ENCODE peak calls at places on chromosomes 3 and 15, in nine cellular contexts. T is esophagus muscularis mucosa; V is PC-3; P is kidney; O is mucosa of descending colon; E is tibial artery; W is CD8-positive, alpha-beta memory T cell; U is ascending aorta; N is Panc1. G is an unnamed sample.

GRCh38 chr15:73127302-73127936 is 75.2 kb downstream of the NEO1 start:
- DNase-seq in P (no peak), W (peak; percentile 0), U (no peak), T (no peak), V (peak; percentile 56), N (peak; percentile 32), O (no peak), E (no peak), G (no peak)

GRCh38 chr15:45867281-45867680 is 232.5 kb downstream of the SQOR start:
- DNase-seq in U (no peak), P (no peak), N (no peak), V (no peak), E (no peak), O (no peak), W (no peak), T (no peak), G (no peak)

GRCh38 chr3:184441202-184441900 is 61.5 kb downstream of the CHRD start:
- DNase-seq in U (no peak), E (no peak), P (no peak), O (no peak), N (no peak), V (no peak), W (no peak), T (peak; percentile 78), G (no peak)

GRCh38 chr3:126931806-126932187 is 51.1 kb upstream of the PLXNA1 start:
- DNase-seq in V (no peak), O (no peak), P (no peak), N (no peak), U (peak; percentile 43), E (peak; percentile 7), W (no peak), T (no peak), G (no peak)

GRCh38 chr15:52481915-52482314 is 46.8 kb downstream of the MYO5A start:
- DNase-seq in W (peak; percentile 87), O (no peak), U (no peak), E (no peak), P (no peak), V (peak; percentile 69), N (no peak), T (no peak), G (no peak)

GRCh38 chr3:60131607-60132006 is 1081.8 kb upstream of the CFAP20DC start:
- DNase-seq in E (no peak), N (no peak), U (no peak), V (no peak), W (no peak), O (no peak), P (no peak), T (no peak), G (no peak)

GRCh38 chr3:196632033-196632751 is 7.3 kb upstream of the NRROS start:
- DNase-seq in W (peak; percentile 93), E (peak; percentile 82), N (no peak), O (peak; percentile 90), U (peak; percentile 88), V (peak; percentile 79), P (peak; percentile 95), T (no peak), G (peak; percentile 70)

GRCh38 chr3:73804204-73804603 is 179.5 kb upstream of the PDZRN3 start:
- DNase-seq in W (no peak), N (no peak), U (no peak), P (no peak), V (no peak), E (no peak), T (peak; percentile 21), O (no peak), G (no peak)

GRCh38 chr3:56025316-56025715 is 443.0 kb downstream of the ERC2 start:
- DNase-seq in P (no peak), V (no peak), U (no peak), E (no peak), T (no peak), W (no peak), N (no peak), O (no peak), G (no peak)

GRCh38 chr15:70057931-70058641 is 39.6 kb downstream of the TLE3 start:
- DNase-seq in N (no peak), W (no peak), O (peak; percentile 15), U (no peak), E (peak; percentile 4), V (no peak), P (peak; percentile 48), T (no peak), G (no peak)

GRCh38 chr3:62632510-62633294 is 242.5 kb downstream of the CADPS start:
- DNase-seq in E (no peak), P (no peak), W (no peak), U (no peak), N (no peak), O (no peak), V (no peak), T (no peak), G (no peak)

GRCh38 chr15:74723187-74723586 is 2.1 kb downstream of the CYP1A1 start:
- DNase-seq in P (no peak), O (no peak), N (no peak), E (no peak), V (no peak), T (no peak), W (no peak), U (no peak), G (no peak)

GRCh38 chr3:47083786-47084185 is 80.1 kb downstream of the SETD2 start:
- DNase-seq in U (no peak), V (no peak), P (no peak), W (no peak), O (no peak), T (no peak), E (no peak), N (no peak), G (no peak)

GRCh38 chr3:143771258-143771657 is 77.0 kb downstream of the SLC9A9 start:
- DNase-seq in T (no peak), U (no peak), N (no peak), E (no peak), W (no peak), P (no peak), O (no peak), V (no peak), G (no peak)

GRCh38 chr15:88035381-88035780 is 221.2 kb downstream of the NTRK3 start:
- DNase-seq in U (no peak), T (no peak), P (no peak), V (no peak), E (no peak), N (no peak), O (no peak), W (no peak), G (no peak)

GRCh38 chr3:79085166-79085565 is 682.6 kb downstream of the ROBO1 start:
- DNase-seq in P (no peak), E (no peak), V (no peak), W (no peak), U (no peak), T (no peak), N (no peak), O (no peak), G (no peak)

GRCh38 chr3:159123877-159124276 is 322.0 kb downstream of the MFSD1 start:
- DNase-seq in P (no peak), V (no peak), E (no peak), U (no peak), W (no peak), N (no peak), O (no peak), T (no peak), G (no peak)

GRCh38 chr3:51706021-51706485 is 815 bp upstream of the GRM2 start:
- DNase-seq in E (no peak), O (peak; percentile 9), W (no peak), U (no peak), V (no peak), P (peak; percentile 26), T (no peak), N (no peak), G (no peak)

GRCh38 chr3:110808630-110809029 is 263.0 kb upstream of the NECTIN3 start:
- DNase-seq in N (no peak), T (no peak), O (no peak), U (no peak), V (peak; percentile 69), E (no peak), W (no peak), P (no peak), G (no peak)

GRCh38 chr15:78977091-78977571 is 32.3 kb upstream of the CTSH start:
- DNase-seq in W (no peak), O (no peak), U (no peak), V (no peak), P (no peak), T (no peak), N (no peak), E (no peak), G (no peak)

DNA sequence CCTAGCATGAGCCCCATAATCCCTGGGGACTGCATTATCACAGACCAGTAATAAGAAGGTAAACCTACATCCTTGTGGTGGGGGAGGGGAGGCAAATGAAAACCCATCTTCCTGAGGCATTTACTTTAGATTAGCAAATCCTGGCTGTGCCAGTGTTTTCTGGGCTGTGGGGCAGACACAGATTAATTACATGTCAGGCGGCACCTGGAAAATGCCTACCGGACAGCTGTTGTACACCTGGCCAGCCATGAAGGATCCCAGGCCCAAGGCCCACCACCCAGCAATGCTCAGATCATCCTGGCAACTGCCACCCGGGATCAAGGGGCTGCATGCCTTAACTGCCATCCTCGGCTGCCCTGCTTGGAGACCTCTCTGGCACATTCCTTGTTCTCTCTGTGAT is 59.1 kb upstream of the RASA2 start:
- DNase-seq in U (no peak), N (no peak), T (no peak), E (no peak), V (no peak), O (no peak), W (no peak), P (no peak), G (no peak)
- H3K4me1 ChIP-seq in U (peaks cover 64% of the 10 kb centered on the region), N (peaks cover 13% of the 10 kb centered on the region), T (peaks cover 87% of the 10 kb centered on the region), E (peaks cover 89% of the 10 kb centered on the region), V (no peaks in the 10 kb centered on the region), O (peaks cover 21% of the 10 kb centered on the region), W (peaks cover 18% of the 10 kb centered on the region), P (peaks cover 35% of the 10 kb centered on the region), G (no peaks in the 10 kb centered on the region)

DNA sequence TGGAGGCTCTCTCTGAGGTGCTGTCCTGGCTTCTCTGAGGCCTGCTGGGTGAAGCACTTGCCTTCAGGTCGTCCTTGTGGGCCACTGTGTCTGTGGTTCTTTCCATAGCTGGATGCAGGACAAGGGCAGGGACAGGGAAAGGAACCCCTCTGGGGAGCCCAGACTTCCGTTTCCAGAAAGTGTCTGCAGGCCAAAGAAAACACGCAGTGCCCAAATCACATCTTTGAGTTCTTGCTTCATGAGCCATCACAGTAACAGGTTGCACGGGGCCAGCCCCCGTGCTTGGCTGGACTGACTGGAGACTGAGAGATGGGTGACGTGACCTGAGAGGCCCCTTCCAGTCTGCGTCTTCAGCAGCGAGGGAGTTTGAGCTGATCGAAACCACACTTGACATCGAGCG is 115.8 kb downstream of the GABRG3 start:
- DNase-seq in N (no peak), E (no peak), T (peak; percentile 89), U (no peak), W (no peak), V (no peak), O (no peak), P (no peak), G (no peak)
- H3K4me1 ChIP-seq in N (no peaks in the 10 kb centered on the region), E (no peaks in the 10 kb centered on the region), T (no peaks in the 10 kb centered on the region), U (no peaks in the 10 kb centered on the region), W (no peaks in the 10 kb centered on the region), V (no peaks in the 10 kb centered on the region), O (no peaks in the 10 kb centered on the region), P (no peaks in the 10 kb centered on the region), G (no peaks in the 10 kb centered on the region)

GRCh38 chr3:152320201-152320617 is 51.5 kb downstream of the MBNL1 start:
- DNase-seq in T (no peak), V (peak; percentile 16), W (no peak), O (no peak), E (no peak), U (no peak), N (no peak), P (no peak), G (no peak)
- H3K4me1 ChIP-seq in T (peaks cover 96% of the 10 kb centered on the region), V (peaks cover 31% of the 10 kb centered on the region), W (peaks cover 89% of the 10 kb centered on the region), O (peaks cover 6% of the 10 kb centered on the region), E (peaks cover 100% of the 10 kb centered on the region), U (peaks cover 75% of the 10 kb centered on the region), N (peaks cover 43% of the 10 kb centered on the region), P (peaks cover 20% of the 10 kb centered on the region), G (peaks cover 100% of the 10 kb centered on the region)

GRCh38 chr3:195103623-195104022 is 167.3 kb downstream of the XXYLT1 start:
- DNase-seq in V (no peak), T (no peak), P (no peak), W (no peak), O (no peak), U (no peak), N (no peak), E (no peak), G (no peak)
- H3K4me1 ChIP-seq in V (peaks cover 59% of the 10 kb centered on the region), T (peaks cover 17% of the 10 kb centered on the region), P (peaks cover 19% of the 10 kb centered on the region), W (no peaks in the 10 kb centered on the region), O (no peaks in the 10 kb centered on the region), U (peaks cover 5% of the 10 kb centered on the region), N (peaks cover 66% of the 10 kb centered on the region), E (peaks cover 6% of the 10 kb centered on the region), G (no peaks in the 10 kb centered on the region)

G was measured in tibial nerve.